ENCODE peak calls at places on chromosomes 6 and 20, in seven cellular contexts. T is heart right ventricle; N is tibial artery; Z is NCI-H774; R is GM03348; F is stimulated activated naive CD4-positive, alpha-beta T cell; E is NCI-H748 treated with DMSO at 0.1 percent for 48 hours. W is an unnamed sample.

GRCh38 chr6:33801611-33802010 is 2.2 kb downstream of the MLN start:
- DNase-seq in T (no peak), N (no peak), Z (no peak), R (no peak), F (no peak), E (no peak), W (no peak)

GRCh38 chr6:14283600-14284235 is 166.1 kb downstream of the CD83 start:
- DNase-seq in T (no peak), N (no peak), Z (no peak), R (no peak), F (no peak), E (peak; percentile 90), W (no peak)

GRCh38 chr6:60687085-60687484 is 1598.9 kb downstream of the KHDRBS2 start:
- DNase-seq in T (no peak), N (no peak), Z (no peak), R (no peak), F (no peak), E (no peak), W (no peak)

GRCh38 chr20:23100021-23100753 is 14.1 kb upstream of the CD93 start:
- DNase-seq in T (no peak), N (no peak), Z (no peak), R (no peak), F (no peak), E (no peak), W (no peak)

GRCh38 chr6:166441641-166442078 is 58.9 kb upstream of the MPC1 start:
- DNase-seq in T (no peak), N (no peak), Z (no peak), R (no peak), F (no peak), E (no peak), W (peak; percentile 16)

GRCh38 chr6:35220711-35221110 is 7.0 kb downstream of the SCUBE3 start:
- DNase-seq in T (peak; percentile 29), N (no peak), Z (no peak), R (no peak), F (no peak), E (no peak), W (no peak)

GRCh38 chr20:19712737-19713260 is 45.3 kb upstream of the RIN2 start:
- DNase-seq in T (no peak), N (no peak), Z (no peak), R (no peak), F (no peak), E (no peak), W (no peak)

GRCh38 chr6:136137008-136137689 is 113.0 kb downstream of the MTFR2 start:
- DNase-seq in T (no peak), N (no peak), Z (peak; percentile 40), R (no peak), F (no peak), E (peak; percentile 14), W (no peak)

GRCh38 chr6:157884756-157885155 is 61.7 kb downstream of the SNX9 start:
- DNase-seq in T (no peak), N (no peak), Z (no peak), R (no peak), F (peak; percentile 79), E (no peak), W (no peak)

GRCh38 chr20:24953204-24953565 is 4.1 kb downstream of the CST7 start:
- DNase-seq in T (no peak), N (no peak), Z (no peak), R (no peak), F (no peak), E (no peak), W (no peak)

GRCh38 chr6:11450061-11450460 is 87.5 kb upstream of the TMEM170B start:
- DNase-seq in T (no peak), N (no peak), Z (no peak), R (no peak), F (no peak), E (no peak), W (no peak)

W was measured in cerebellar cortex.